ENCODE peak calls at places on chromosomes 13 and 19, in eight cellular contexts. One of them, this sample, is unnamed.

GRCh38 chr19:3931041-3931440 is 1.8 kb upstream of the NMRK2 start:
- DNase-seq in T-helper 2 cell: no peak
- DNase-seq in T-helper 9 cell: no peak
- DNase-seq in stimulated activated CD4-positive, alpha-beta T cell treated with anti-CD3 and anti-CD28 coated beads, TNF-alpha, amount 100 ng/mL, for 1 hour: no peak
- DNase-seq in NCI-H774: no peak
- DNase-seq in KG1: no peak
- DNase-seq in head of caudate nucleus: no peak
- DNase-seq in nephron progenitor cell: no peak
- DNase-seq in this sample: no peak

GRCh38 chr19:45154064-45154827 is 6.5 kb downstream of the NKPD1 start:
- DNase-seq in T-helper 9 cell: no peak
- DNase-seq in NCI-H774: no peak
- DNase-seq in head of caudate nucleus: no peak
- DNase-seq in KG1: no peak
- DNase-seq in T-helper 2 cell: no peak
- DNase-seq in nephron progenitor cell: no peak
- DNase-seq in stimulated activated CD4-positive, alpha-beta T cell treated with anti-CD3 and anti-CD28 coated beads, TNF-alpha, amount 100 ng/mL, for 1 hour: no peak
- DNase-seq in this sample: no peak

GRCh38 chr19:38544569-38545315 is 73.0 kb downstream of the MAP4K1 start:
- DNase-seq in KG1: peak
- DNase-seq in T-helper 9 cell: no peak
- DNase-seq in head of caudate nucleus: no peak
- DNase-seq in NCI-H774: no peak
- DNase-seq in nephron progenitor cell: no peak
- DNase-seq in stimulated activated CD4-positive, alpha-beta T cell treated with anti-CD3 and anti-CD28 coated beads, TNF-alpha, amount 100 ng/mL, for 1 hour: no peak
- DNase-seq in T-helper 2 cell: no peak
- DNase-seq in this sample: no peak

GRCh38 chr19:38891791-38892190 is 7.6 kb downstream of the SIRT2 start:
- DNase-seq in KG1: no peak
- DNase-seq in stimulated activated CD4-positive, alpha-beta T cell treated with anti-CD3 and anti-CD28 coated beads, TNF-alpha, amount 100 ng/mL, for 1 hour: no peak
- DNase-seq in NCI-H774: no peak
- DNase-seq in nephron progenitor cell: no peak
- DNase-seq in head of caudate nucleus: peak
- DNase-seq in T-helper 9 cell: no peak
- DNase-seq in T-helper 2 cell: no peak
- DNase-seq in this sample: no peak

GRCh38 chr19:1312732-1313694 is 27.3 kb downstream of the EFNA2 start:
- DNase-seq in T-helper 2 cell: no peak
- DNase-seq in stimulated activated CD4-positive, alpha-beta T cell treated with anti-CD3 and anti-CD28 coated beads, TNF-alpha, amount 100 ng/mL, for 1 hour: no peak
- DNase-seq in T-helper 9 cell: no peak
- DNase-seq in NCI-H774: no peak
- DNase-seq in head of caudate nucleus: no peak
- DNase-seq in KG1: no peak
- DNase-seq in nephron progenitor cell: no peak
- DNase-seq in this sample: no peak

GRCh38 chr13:46136688-46137087 is 31.9 kb upstream of the CPB2 start:
- DNase-seq in NCI-H774: no peak
- DNase-seq in KG1: no peak
- DNase-seq in head of caudate nucleus: no peak
- DNase-seq in T-helper 2 cell: no peak
- DNase-seq in T-helper 9 cell: no peak
- DNase-seq in stimulated activated CD4-positive, alpha-beta T cell treated with anti-CD3 and anti-CD28 coated beads, TNF-alpha, amount 100 ng/mL, for 1 hour: no peak
- DNase-seq in nephron progenitor cell: no peak
- DNase-seq in this sample: no peak

GRCh38 chr19:6654347-6655310 is 15.3 kb downstream of the TNFSF14 start:
- DNase-seq in KG1: no peak
- DNase-seq in nephron progenitor cell: no peak
- DNase-seq in head of caudate nucleus: no peak
- DNase-seq in NCI-H774: no peak
- DNase-seq in stimulated activated CD4-positive, alpha-beta T cell treated with anti-CD3 and anti-CD28 coated beads, TNF-alpha, amount 100 ng/mL, for 1 hour: no peak
- DNase-seq in T-helper 2 cell: no peak
- DNase-seq in T-helper 9 cell: peak
- DNase-seq in this sample: no peak

GRCh38 chr19:1807695-1808394 is 4.2 kb downstream of the ATP8B3 start:
- DNase-seq in T-helper 2 cell: no peak
- DNase-seq in NCI-H774: no peak
- DNase-seq in KG1: no peak
- DNase-seq in head of caudate nucleus: no peak
- DNase-seq in T-helper 9 cell: no peak
- DNase-seq in nephron progenitor cell: no peak
- DNase-seq in stimulated activated CD4-positive, alpha-beta T cell treated with anti-CD3 and anti-CD28 coated beads, TNF-alpha, amount 100 ng/mL, for 1 hour: no peak
- DNase-seq in this sample: no peak

GRCh38 chr13:93279982-93280381 is 53.4 kb downstream of the GPC6 start:
- DNase-seq in T-helper 9 cell: no peak
- DNase-seq in T-helper 2 cell: no peak
- DNase-seq in NCI-H774: no peak
- DNase-seq in stimulated activated CD4-positive, alpha-beta T cell treated with anti-CD3 and anti-CD28 coated beads, TNF-alpha, amount 100 ng/mL, for 1 hour: no peak
- DNase-seq in head of caudate nucleus: no peak
- DNase-seq in nephron progenitor cell: no peak
- DNase-seq in KG1: no peak
- DNase-seq in this sample: no peak

GRCh38 chr13:53238241-53238640 is 209.6 kb downstream of the OLFM4 start:
- DNase-seq in T-helper 9 cell: no peak
- DNase-seq in stimulated activated CD4-positive, alpha-beta T cell treated with anti-CD3 and anti-CD28 coated beads, TNF-alpha, amount 100 ng/mL, for 1 hour: no peak
- DNase-seq in NCI-H774: no peak
- DNase-seq in T-helper 2 cell: no peak
- DNase-seq in KG1: no peak
- DNase-seq in nephron progenitor cell: no peak
- DNase-seq in head of caudate nucleus: no peak
- DNase-seq in this sample: no peak

GRCh38 chr13:61162636-61163035 is 253.0 kb downstream of the PCDH20 start:
- DNase-seq in nephron progenitor cell: no peak
- DNase-seq in KG1: no peak
- DNase-seq in NCI-H774: no peak
- DNase-seq in T-helper 2 cell: no peak
- DNase-seq in T-helper 9 cell: no peak
- DNase-seq in head of caudate nucleus: no peak
- DNase-seq in stimulated activated CD4-positive, alpha-beta T cell treated with anti-CD3 and anti-CD28 coated beads, TNF-alpha, amount 100 ng/mL, for 1 hour: no peak
- DNase-seq in this sample: no peak

GRCh38 chr19:2727640-2727944 is 6.4 kb upstream of the DIRAS1 start:
- DNase-seq in NCI-H774: no peak
- DNase-seq in T-helper 9 cell: no peak
- DNase-seq in KG1: no peak
- DNase-seq in T-helper 2 cell: no peak
- DNase-seq in head of caudate nucleus: no peak
- DNase-seq in nephron progenitor cell: no peak
- DNase-seq in stimulated activated CD4-positive, alpha-beta T cell treated with anti-CD3 and anti-CD28 coated beads, TNF-alpha, amount 100 ng/mL, for 1 hour: no peak
- DNase-seq in this sample: no peak